ENCODE peak calls at places on chromosome 9, in six cellular contexts. O is left lung, Q is brain microvascular endothelial cell, B is left ventricle myocardium inferior, K is stomach, S is PC-3. W is an unnamed sample.

GRCh38 chr9:133135193-133135745 is 14.2 kb upstream of the RALGDS start:
- DNase-seq in Q (peak), O (peak), S (peak), B (no peak), K (peak), W (peak)

GRCh38 chr9:113930384-113930783 is 54.3 kb downstream of the ZNF618 start:
- DNase-seq in Q (no peak), S (no peak), K (peak), O (no peak), B (no peak), W (no peak)

GRCh38 chr9:1514733-1515363 is 464.7 kb downstream of the DMRT2 start:
- DNase-seq in Q (no peak), O (no peak), B (no peak), S (no peak), K (no peak), W (no peak)

GRCh38 chr9:99025616-99026270 is 79.2 kb upstream of the TGFBR1 start:
- DNase-seq in S (no peak), K (no peak), B (no peak), O (no peak), Q (no peak), W (no peak)

GRCh38 chr9:108620767-108621166 is 235.0 kb downstream of the ACTL7B start:
- DNase-seq in B (no peak), K (no peak), O (no peak), Q (peak), S (no peak), W (no peak)

GRCh38 chr9:110828148-110828730 is 159.6 kb downstream of the MUSK start:
- DNase-seq in B (peak), S (no peak), K (no peak), Q (peak), O (no peak), W (no peak)

GRCh38 chr9:136133191-136133958 is 14.7 kb upstream of the TMEM250 start:
- DNase-seq in Q (no peak), S (no peak), O (no peak), K (no peak), B (no peak), W (no peak)

GRCh38 chr9:127805620-127806019 is 2.9 kb downstream of the FPGS start:
- DNase-seq in B (no peak), O (no peak), K (no peak), S (no peak), Q (no peak), W (no peak)

GRCh38 chr9:77710965-77711657 is 63.0 kb upstream of the GNA14 start:
- DNase-seq in S (no peak), O (no peak), Q (no peak), B (no peak), K (no peak), W (no peak)

GRCh38 chr9:77712533-77713130 is 64.5 kb upstream of the GNA14 start:
- DNase-seq in S (peak), K (no peak), B (no peak), O (no peak), Q (peak), W (no peak)

GRCh38 chr9:77708416-77708815 is 60.3 kb upstream of the GNA14 start:
- DNase-seq in K (no peak), Q (peak), B (no peak), O (no peak), S (peak), W (no peak)

GRCh38 chr9:77710276-77710675 is 62.2 kb upstream of the GNA14 start:
- DNase-seq in K (no peak), O (no peak), B (no peak), Q (no peak), S (no peak), W (no peak)

GRCh38 chr9:77707696-77708095 is 59.6 kb upstream of the GNA14 start:
- DNase-seq in S (peak), K (peak), Q (peak), B (peak), O (no peak), W (peak)
- H3K4me3 ChIP-seq in S (no peak), K (no peak), Q (no peak), B (no peak), O (no peak), W (no peak)

DNA sequence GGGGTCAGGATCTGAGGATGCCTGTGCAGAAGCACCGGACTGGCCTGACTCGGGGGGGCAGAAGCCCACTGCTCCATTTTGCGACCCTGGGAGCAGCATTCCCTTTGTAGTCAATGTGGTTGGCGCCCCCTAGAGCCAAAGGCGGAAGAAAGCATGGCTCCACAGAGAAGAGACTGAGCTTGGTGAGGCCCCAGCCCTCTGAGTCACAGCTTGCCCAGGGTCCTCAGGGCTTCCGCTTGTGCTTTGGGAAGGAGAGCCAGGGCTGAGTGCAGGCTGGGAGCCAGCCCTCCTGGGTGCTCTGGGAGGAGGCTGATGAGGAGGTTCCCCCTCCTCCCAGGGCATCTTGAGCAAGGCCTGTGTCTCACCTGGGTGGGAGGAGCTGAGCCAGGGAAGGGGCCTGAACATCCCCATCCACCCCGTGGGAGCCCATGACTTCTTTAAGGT is 5.5 kb upstream of the AQP3 start:
- DNase-seq in K (peak), O (peak), S (peak), B (peak), Q (peak), W (peak)
- TF ChIP-seq CTCF in K (no peak), O (peak), S (peak), B (peak), Q (peak), W (peak)

DNA sequence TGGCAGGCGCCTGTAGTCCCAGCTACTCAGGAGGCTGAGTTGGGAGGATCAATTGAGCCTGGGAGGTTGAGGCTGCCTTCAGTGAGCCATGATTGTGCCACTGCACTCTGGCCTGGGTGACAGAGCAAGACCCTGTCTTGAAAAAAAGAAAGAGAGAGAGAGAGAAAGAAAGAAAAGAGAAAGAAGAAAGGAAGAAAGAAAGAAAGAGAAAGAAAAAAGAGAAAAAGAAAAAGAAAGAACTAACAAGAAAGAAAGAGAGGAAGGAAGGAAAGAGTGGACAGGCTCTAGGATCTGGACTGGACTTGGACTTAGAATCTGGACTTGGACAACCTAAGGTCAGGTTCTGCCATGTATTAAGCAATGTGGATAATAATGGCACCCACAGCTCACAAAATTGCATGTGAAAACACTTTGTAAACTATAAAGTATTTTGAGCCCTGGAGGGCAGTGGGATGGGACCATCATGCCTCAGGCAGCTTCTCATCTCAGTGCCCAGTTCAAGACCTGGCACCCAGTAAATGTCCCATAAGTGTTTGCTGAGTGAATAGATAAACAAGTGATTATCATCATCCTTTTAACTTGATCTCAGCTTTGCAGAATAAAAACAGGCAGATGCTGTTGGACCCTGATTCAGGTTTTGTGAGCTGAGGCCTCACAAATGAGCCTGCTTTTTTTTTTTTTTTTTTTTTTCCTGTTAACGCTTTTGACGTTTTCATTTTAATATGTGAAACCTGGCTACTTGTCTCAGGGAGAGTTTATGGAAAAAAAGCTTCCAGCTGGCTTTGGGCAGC is 12.8 kb upstream of the PHF19 start:
- DNase-seq in S (no peak), K (no peak), B (no peak), O (no peak), Q (no peak), W (no peak)
- H3K4me3 ChIP-seq in S (no peak), K (no peak), B (no peak), O (no peak), Q (no peak), W (no peak)

DNA sequence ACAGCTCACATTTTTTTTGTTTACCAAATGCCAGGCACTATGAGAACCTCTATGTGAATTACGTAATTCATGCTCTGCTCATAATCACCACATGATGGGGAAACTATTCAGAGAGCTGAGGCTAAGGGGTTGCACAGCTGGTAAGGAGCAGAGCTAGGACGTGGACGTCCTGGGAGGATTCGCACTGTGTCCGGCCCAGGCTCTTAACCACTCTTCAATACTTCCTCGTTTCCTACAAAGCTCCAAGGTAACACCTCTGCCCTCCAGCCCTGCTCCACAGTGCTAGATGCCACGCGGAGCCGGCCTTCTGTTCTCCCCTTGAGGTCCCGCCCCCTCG is 8.7 kb downstream of the PHF19 start:
- DNase-seq in S (no peak), K (no peak), O (no peak), B (no peak), Q (no peak), W (no peak)
- TF ChIP-seq CTCF in S (no peak), K (no peak), O (no peak), B (no peak), Q (peak), W (no peak)

GRCh38 chr9:115616666-115617239 is 498.8 kb upstream of the TNC start:
- DNase-seq in Q (no peak), S (no peak), O (no peak), B (no peak), K (no peak), W (no peak)
- H3K4me3 ChIP-seq in Q (no peak), S (peak), O (no peak), B (no peak), K (no peak), W (no peak)

W was measured in RWPE2.